ENCODE peak calls at places on chromosomes 4 and X, in six cellular contexts. One of them, this sample, is unnamed. For H3K36me3 and H3K27me3, the result is how much of the 10 kb centered on the place peaks cover.

GRCh38 chrX:50980251-50980650 is 69.7 kb downstream of the BMP15 start:
- DNase-seq in cardiac muscle cell: no peak
- DNase-seq in left lung: no peak
- DNase-seq in vagina: no peak
- DNase-seq in heart right ventricle: no peak
- DNase-seq in heart left ventricle: no peak
- DNase-seq in this sample: no peak

GRCh38 chr4:21811576-21811975 is 137.0 kb downstream of the KCNIP4 start:
- DNase-seq in cardiac muscle cell: peak
- DNase-seq in left lung: no peak
- DNase-seq in vagina: no peak
- DNase-seq in heart right ventricle: no peak
- DNase-seq in heart left ventricle: no peak
- DNase-seq in this sample: no peak

GRCh38 chr4:183485411-183486160 is 19.3 kb upstream of the ING2 start:
- DNase-seq in cardiac muscle cell: no peak
- DNase-seq in left lung: no peak
- DNase-seq in vagina: no peak
- DNase-seq in heart right ventricle: no peak
- DNase-seq in heart left ventricle: no peak
- DNase-seq in this sample: no peak

GRCh38 chrX:119729408-119730201 is 28.8 kb upstream of the SOWAHD start:
- DNase-seq in cardiac muscle cell: peak
- DNase-seq in left lung: no peak
- DNase-seq in vagina: no peak
- DNase-seq in heart right ventricle: peak
- DNase-seq in heart left ventricle: peak
- DNase-seq in this sample: peak

GRCh38 chr4:144575181-144575580 is 70.8 kb upstream of the HHIP start:
- DNase-seq in cardiac muscle cell: peak
- DNase-seq in left lung: no peak
- DNase-seq in vagina: no peak
- DNase-seq in heart right ventricle: no peak
- DNase-seq in heart left ventricle: no peak
- DNase-seq in this sample: no peak

GRCh38 chr4:183658362-183659028 is 490 bp downstream of the RWDD4 start:
- DNase-seq in cardiac muscle cell: peak
- DNase-seq in left lung: peak
- DNase-seq in vagina: no peak
- DNase-seq in heart right ventricle: peak
- DNase-seq in heart left ventricle: peak
- DNase-seq in this sample: no peak

GRCh38 chr4:179467890-179468289 is 2025.7 kb upstream of the AGA start:
- DNase-seq in cardiac muscle cell: no peak
- DNase-seq in left lung: no peak
- DNase-seq in vagina: no peak
- DNase-seq in heart right ventricle: no peak
- DNase-seq in heart left ventricle: no peak
- DNase-seq in this sample: no peak

GRCh38 chr4:86846921-86847320 is 2.3 kb downstream of the SLC10A6 start:
- DNase-seq in cardiac muscle cell: no peak
- DNase-seq in left lung: no peak
- DNase-seq in vagina: no peak
- DNase-seq in heart right ventricle: no peak
- DNase-seq in heart left ventricle: no peak
- DNase-seq in this sample: no peak

GRCh38 chr4:140289486-140289885 is 84.0 kb upstream of the SCOC start:
- DNase-seq in cardiac muscle cell: no peak
- DNase-seq in left lung: no peak
- DNase-seq in vagina: no peak
- DNase-seq in heart right ventricle: no peak
- DNase-seq in heart left ventricle: no peak
- DNase-seq in this sample: no peak

GRCh38 chr4:118740869-118741268 is 55.7 kb downstream of the METTL14 start:
- DNase-seq in cardiac muscle cell: peak
- DNase-seq in left lung: no peak
- DNase-seq in vagina: no peak
- DNase-seq in heart right ventricle: no peak
- DNase-seq in heart left ventricle: no peak
- DNase-seq in this sample: no peak

GRCh38 chr4:65023877-65024670 is 614.8 kb upstream of the TECRL start:
- DNase-seq in cardiac muscle cell: no peak
- DNase-seq in left lung: no peak
- DNase-seq in vagina: no peak
- DNase-seq in heart right ventricle: no peak
- DNase-seq in heart left ventricle: no peak
- DNase-seq in this sample: no peak

GRCh38 chr4:42627887-42628646 is 28.8 kb downstream of the ATP8A1 start:
- DNase-seq in cardiac muscle cell: peak
- DNase-seq in left lung: peak
- DNase-seq in vagina: no peak
- DNase-seq in heart right ventricle: peak
- DNase-seq in heart left ventricle: peak
- DNase-seq in this sample: peak

GRCh38 chr4:183256756-183257385 is 63.2 kb downstream of the CLDN22 start:
- DNase-seq in cardiac muscle cell: peak
- DNase-seq in left lung: no peak
- DNase-seq in vagina: no peak
- DNase-seq in heart right ventricle: peak
- DNase-seq in heart left ventricle: peak
- DNase-seq in this sample: peak

GRCh38 chr4:733631-733980 is 28.0 kb downstream of the PCGF3 start:
- DNase-seq in cardiac muscle cell: no peak
- DNase-seq in left lung: peak
- DNase-seq in vagina: no peak
- DNase-seq in heart right ventricle: peak
- DNase-seq in heart left ventricle: no peak
- DNase-seq in this sample: no peak

GRCh38 chr4:734075-734474 is 28.4 kb downstream of the PCGF3 start:
- DNase-seq in cardiac muscle cell: no peak
- DNase-seq in left lung: peak
- DNase-seq in vagina: no peak
- DNase-seq in heart right ventricle: peak
- DNase-seq in heart left ventricle: no peak
- DNase-seq in this sample: peak

GRCh38 chr4:730511-730910 is 24.9 kb downstream of the PCGF3 start:
- DNase-seq in cardiac muscle cell: no peak
- DNase-seq in left lung: peak
- DNase-seq in vagina: no peak
- DNase-seq in heart right ventricle: no peak
- DNase-seq in heart left ventricle: no peak
- DNase-seq in this sample: no peak

GRCh38 chr4:732911-733630 is 27.4 kb downstream of the PCGF3 start:
- DNase-seq in cardiac muscle cell: no peak
- DNase-seq in left lung: peak
- DNase-seq in vagina: no peak
- DNase-seq in heart right ventricle: peak
- DNase-seq in heart left ventricle: no peak
- DNase-seq in this sample: no peak

GRCh38 chr4:732480-732879 is 26.8 kb downstream of the PCGF3 start:
- DNase-seq in cardiac muscle cell: no peak
- DNase-seq in left lung: peak
- DNase-seq in vagina: no peak
- DNase-seq in heart right ventricle: no peak
- DNase-seq in heart left ventricle: no peak
- DNase-seq in this sample: no peak
- H3K36me3 ChIP-seq in cardiac muscle cell: under half
- H3K36me3 ChIP-seq in left lung: under half
- H3K36me3 ChIP-seq in vagina: under half
- H3K36me3 ChIP-seq in heart right ventricle: half or more
- H3K36me3 ChIP-seq in heart left ventricle: under half
- H3K36me3 ChIP-seq in this sample: under half

GRCh38 chr4:186588503-186588902 is 33.1 kb upstream of the MTNR1A start:
- DNase-seq in cardiac muscle cell: no peak
- DNase-seq in left lung: no peak
- DNase-seq in vagina: no peak
- DNase-seq in heart right ventricle: no peak
- DNase-seq in heart left ventricle: no peak
- DNase-seq in this sample: no peak
- H3K4me3 ChIP-seq in cardiac muscle cell: no peak
- H3K4me3 ChIP-seq in left lung: no peak
- H3K4me3 ChIP-seq in vagina: no peak
- H3K4me3 ChIP-seq in heart right ventricle: no peak
- H3K4me3 ChIP-seq in heart left ventricle: no peak
- H3K4me3 ChIP-seq in this sample: no peak

DNA sequence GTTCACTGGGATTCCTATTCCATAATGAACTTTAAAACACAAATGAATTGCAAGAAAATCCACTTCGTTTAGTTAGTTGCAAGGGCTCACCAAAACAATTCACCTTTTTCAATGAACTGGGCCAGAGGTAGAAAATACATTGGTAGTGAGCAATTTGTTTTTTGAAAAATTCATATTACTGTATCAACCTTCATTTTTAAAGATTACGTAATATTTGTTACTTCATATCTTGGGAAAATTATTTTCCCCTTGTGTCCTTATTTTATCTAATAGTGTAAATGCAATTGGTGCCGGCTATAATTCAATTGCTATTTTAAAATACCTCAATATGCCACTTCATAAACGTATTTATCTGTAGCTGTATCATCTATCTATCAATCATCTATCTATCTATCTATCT is 41.5 kb downstream of the MFAP3L start:
- DNase-seq in cardiac muscle cell: no peak
- DNase-seq in left lung: no peak
- DNase-seq in vagina: no peak
- DNase-seq in heart right ventricle: no peak
- DNase-seq in heart left ventricle: no peak
- DNase-seq in this sample: no peak
- H3K27me3 ChIP-seq in cardiac muscle cell: under half
- H3K27me3 ChIP-seq in left lung: under half
- H3K27me3 ChIP-seq in vagina: under half
- H3K27me3 ChIP-seq in heart right ventricle: under half
- H3K27me3 ChIP-seq in heart left ventricle: under half
- H3K27me3 ChIP-seq in this sample: under half

DNA sequence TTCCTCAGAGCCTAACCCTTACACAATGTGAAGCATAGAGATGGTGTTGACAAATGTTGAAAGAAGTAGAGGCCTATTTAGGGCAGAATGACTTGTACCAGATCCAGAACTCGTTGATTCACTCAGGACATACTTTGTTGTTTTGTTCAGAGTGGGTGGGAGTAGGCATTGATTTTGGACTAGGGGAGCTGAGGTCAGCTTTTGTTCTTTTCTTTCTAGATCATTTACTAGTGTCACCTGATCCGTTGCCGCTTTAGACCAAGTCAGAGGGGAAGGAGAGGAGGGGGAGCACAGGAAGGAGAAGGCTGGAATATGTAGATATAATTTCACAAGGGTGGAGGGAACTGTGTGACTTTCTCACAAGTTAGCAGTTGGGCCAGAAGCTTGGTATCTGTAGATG is 282.4 kb upstream of the GPC4 start:
- DNase-seq in cardiac muscle cell: peak
- DNase-seq in left lung: no peak
- DNase-seq in vagina: no peak
- DNase-seq in heart right ventricle: no peak
- DNase-seq in heart left ventricle: no peak
- DNase-seq in this sample: no peak
- H3K36me3 ChIP-seq in cardiac muscle cell: under half
- H3K36me3 ChIP-seq in left lung: under half
- H3K36me3 ChIP-seq in vagina: under half
- H3K36me3 ChIP-seq in heart right ventricle: under half
- H3K36me3 ChIP-seq in heart left ventricle: under half
- H3K36me3 ChIP-seq in this sample: under half

DNA sequence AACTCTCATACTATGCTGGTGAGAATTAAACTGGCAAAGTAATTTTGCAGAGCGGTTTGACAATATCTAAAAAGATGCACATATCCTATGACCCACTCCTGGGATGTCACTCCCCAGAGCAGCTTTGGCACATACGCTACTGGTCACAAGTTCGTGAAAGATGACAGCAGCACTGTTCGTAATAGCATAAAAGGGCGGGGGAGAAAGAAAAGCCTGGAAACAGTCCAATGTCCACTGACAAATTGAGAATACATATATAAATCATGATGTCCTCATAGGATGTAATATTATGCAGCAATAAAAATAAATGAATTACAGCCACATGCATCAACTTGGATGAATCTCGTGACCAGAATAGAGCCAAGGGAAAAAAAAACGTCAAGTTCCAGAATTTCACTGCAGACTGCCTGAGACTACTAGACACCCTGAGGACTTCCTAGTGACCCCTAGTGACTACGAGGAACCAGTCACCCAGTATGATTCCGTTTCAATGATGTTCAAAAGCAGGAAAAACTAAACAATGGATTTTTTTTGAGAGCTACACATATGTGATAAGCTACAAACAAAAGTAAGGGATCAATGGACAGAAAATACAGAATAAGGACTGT is 1.8 kb downstream of the PCSK1N start:
- DNase-seq in cardiac muscle cell: no peak
- DNase-seq in left lung: no peak
- DNase-seq in vagina: no peak
- DNase-seq in heart right ventricle: no peak
- DNase-seq in heart left ventricle: no peak
- DNase-seq in this sample: no peak
- H3K4me3 ChIP-seq in cardiac muscle cell: no peak
- H3K4me3 ChIP-seq in left lung: no peak
- H3K4me3 ChIP-seq in vagina: no peak
- H3K4me3 ChIP-seq in heart right ventricle: no peak
- H3K4me3 ChIP-seq in heart left ventricle: no peak
- H3K4me3 ChIP-seq in this sample: no peak

GRCh38 chr4:107050525-107051135 is 14.5 kb upstream of the DKK2 start:
- DNase-seq in cardiac muscle cell: no peak
- DNase-seq in left lung: no peak
- DNase-seq in vagina: no peak
- DNase-seq in heart right ventricle: no peak
- DNase-seq in heart left ventricle: no peak
- DNase-seq in this sample: no peak
- H3K27me3 ChIP-seq in cardiac muscle cell: under half
- H3K27me3 ChIP-seq in left lung: under half
- H3K27me3 ChIP-seq in vagina: under half
- H3K27me3 ChIP-seq in heart right ventricle: under half
- H3K27me3 ChIP-seq in heart left ventricle: under half
- H3K27me3 ChIP-seq in this sample: under half